ENCODE peak calls at places on chromosomes 2 and 18, in five cellular contexts. Q is HepG2, J is left ventricle myocardium inferior, W is right atrium auricular region, N is neural progenitor cell. L is an unnamed sample.
A peak's percentile ranks its signal among the peaks of the same experiment; 100 is the strongest.

GRCh38 chr2:16713011-16713423 is 47.4 kb upstream of the CYRIA start:
- DNase-seq in W (no peak), J (no peak), Q (no peak), N (no peak), L (no peak)

GRCh38 chr2:20604401-20604911 is 46.4 kb downstream of the HS1BP3 start:
- DNase-seq in W (no peak), N (no peak), J (no peak), Q (no peak), L (no peak)

GRCh38 chr2:162747974-162748373 is 90.6 kb downstream of the KCNH7 start:
- DNase-seq in N (no peak), J (no peak), W (no peak), Q (no peak), L (no peak)

GRCh38 chr2:143482761-143483160 is 353.5 kb downstream of the ARHGAP15 start:
- DNase-seq in W (no peak), J (no peak), N (no peak), Q (no peak), L (no peak)

GRCh38 chr2:209960676-209961630 is 41.5 kb upstream of the RPE start:
- DNase-seq in N (peak; percentile 86), J (peak; percentile 18), Q (peak; percentile 67), W (no peak), L (peak; percentile 68)

GRCh38 chr2:156935611-156936010 is 321.9 kb upstream of the GALNT5 start:
- DNase-seq in Q (no peak), W (no peak), J (no peak), N (peak; percentile 11), L (no peak)

GRCh38 chr2:23916727-23917458 is 10.0 kb downstream of the ATAD2B start:
- DNase-seq in W (no peak), J (no peak), N (no peak), Q (peak; percentile 73), L (no peak)

GRCh38 chr2:12302140-12302539 is 414.6 kb upstream of the TRIB2 start:
- DNase-seq in N (no peak), Q (no peak), J (no peak), W (no peak), L (no peak)

GRCh38 chr2:165746501-165746900 is 47.5 kb downstream of the GALNT3 start:
- DNase-seq in W (no peak), Q (no peak), N (no peak), J (no peak), L (no peak)

GRCh38 chr2:138175066-138175465 is 210.8 kb downstream of the HNMT start:
- DNase-seq in N (no peak), J (no peak), W (no peak), Q (no peak), L (no peak)

GRCh38 chr2:166384774-166385173 is 9.0 kb upstream of the SCN9A start:
- DNase-seq in J (no peak), W (no peak), Q (peak; percentile 27), N (peak; percentile 13), L (no peak)

GRCh38 chr2:62178741-62179271 is 17.1 kb upstream of the B3GNT2 start:
- DNase-seq in J (no peak), W (no peak), N (no peak), Q (no peak), L (no peak)

GRCh38 chr2:185802926-185803325 is 64.3 kb downstream of the FSIP2 start:
- DNase-seq in W (no peak), J (no peak), Q (no peak), N (no peak), L (no peak)

GRCh38 chr2:161988589-161988988 is 85.4 kb downstream of the DPP4 start:
- DNase-seq in J (no peak), N (peak; percentile 29), Q (no peak), W (no peak), L (no peak)

GRCh38 chr2:96642564-96643350 is at the start of gene FER1L5:
- DNase-seq in J (no peak), Q (no peak), N (peak; percentile 88), W (no peak), L (no peak)

GRCh38 chr2:105455488-105455991 is 56.7 kb upstream of the FHL2 start:
- DNase-seq in Q (peak; percentile 70), J (no peak), W (no peak), N (no peak), L (no peak)

GRCh38 chr2:15201009-15201408 is 360.1 kb downstream of the NBAS start:
- DNase-seq in J (no peak), Q (no peak), N (no peak), W (no peak), L (no peak)

GRCh38 chr2:96831679-96832078 is 12.1 kb downstream of the ANKRD23 start:
- DNase-seq in Q (no peak), W (no peak), N (peak; percentile 35), J (no peak), L (no peak)

GRCh38 chr2:96091711-96092579 is 24.4 kb downstream of the ADRA2B start:
- DNase-seq in N (no peak), W (peak; percentile 51), Q (no peak), J (peak; percentile 14), L (peak; percentile 46)

GRCh38 chr18:73597832-73598615 is 549.6 kb downstream of the FBXO15 start:
- DNase-seq in J (no peak), Q (no peak), N (no peak), W (no peak), L (no peak)

GRCh38 chr18:27862056-27862682 is 314.8 kb downstream of the CDH2 start:
- DNase-seq in Q (no peak), W (no peak), J (no peak), N (no peak), L (no peak)

GRCh38 chr2:199690225-199690624 is 160.8 kb downstream of the FTCDNL1 start:
- DNase-seq in J (no peak), W (no peak), Q (no peak), N (peak; percentile 23), L (no peak)

GRCh38 chr2:186641807-186642321 is 52.0 kb upstream of the FAM171B start:
- DNase-seq in N (peak; percentile 69), Q (peak; percentile 75), J (no peak), W (no peak), L (no peak)

GRCh38 chr2:238864207-238865014 is 16.5 kb downstream of the TWIST2 start:
- DNase-seq in W (peak; percentile 96), J (peak; percentile 76), N (peak; percentile 80), Q (peak; percentile 98), L (peak; percentile 86)

GRCh38 chr18:44826418-44827259 is 146.0 kb downstream of the SETBP1 start:
- DNase-seq in N (peak; percentile 77), W (peak; percentile 85), Q (no peak), J (peak; percentile 42), L (no peak)

GRCh38 chr18:43248610-43249249 is 28.6 kb downstream of the SYT4 start:
- DNase-seq in N (no peak), W (no peak), J (no peak), Q (no peak), L (no peak)

GRCh38 chr2:136191041-136191440 is 73.1 kb upstream of the CXCR4 start:
- DNase-seq in N (no peak), Q (no peak), W (no peak), J (no peak), L (no peak)

GRCh38 chr2:105385703-105386540 is 12.9 kb downstream of the FHL2 start:
- DNase-seq in Q (peak; percentile 79), J (no peak), N (no peak), W (no peak), L (peak; percentile 72)

GRCh38 chr2:99336780-99337163 is 417 bp upstream of the EIF5B start:
- DNase-seq in W (no peak), N (no peak), Q (no peak), J (no peak), L (no peak)

GRCh38 chr2:231557571-231558217 is 27.4 kb upstream of the NMUR1 start:
- DNase-seq in J (peak; percentile 76), W (peak; percentile 84), Q (peak; percentile 58), N (peak; percentile 82), L (peak; percentile 49)

GRCh38 chr2:5449867-5450266 is 242.3 kb upstream of the SOX11 start:
- DNase-seq in W (no peak), Q (no peak), J (no peak), N (no peak), L (no peak)

GRCh38 chr2:84919885-84920580 is 14.6 kb downstream of the TMSB10 start:
- DNase-seq in J (no peak), W (peak; percentile 83), Q (peak; percentile 95), N (no peak), L (no peak)

GRCh38 chr2:23375448-23375847 is 9.5 kb upstream of the KLHL29 start:
- DNase-seq in Q (no peak), J (no peak), N (peak; percentile 34), W (no peak), L (no peak)

GRCh38 chr2:172324198-172324597 is 103.2 kb upstream of the ITGA6 start:
- DNase-seq in W (peak; percentile 40), J (no peak), N (no peak), Q (no peak), L (no peak)

GRCh38 chr2:214649440-214650205 is 159.9 kb downstream of the BARD1 start:
- DNase-seq in Q (no peak), N (no peak), J (no peak), W (no peak), L (no peak)

GRCh38 chr18:75129717-75130477 is 79.0 kb downstream of the PTGR3 start:
- DNase-seq in N (no peak), J (no peak), W (peak; percentile 30), Q (no peak), L (no peak)

GRCh38 chr2:130375291-130376266 is 19.7 kb downstream of the PTPN18 start:
- DNase-seq in N (no peak), Q (no peak), J (no peak), W (no peak), L (no peak)
- H3K4me1 ChIP-seq in N (peaks cover 4% of the 10 kb centered on the region), Q (no peaks in the 10 kb centered on the region), J (peaks cover 44% of the 10 kb centered on the region), W (no peaks in the 10 kb centered on the region), L (no peaks in the 10 kb centered on the region)

DNA sequence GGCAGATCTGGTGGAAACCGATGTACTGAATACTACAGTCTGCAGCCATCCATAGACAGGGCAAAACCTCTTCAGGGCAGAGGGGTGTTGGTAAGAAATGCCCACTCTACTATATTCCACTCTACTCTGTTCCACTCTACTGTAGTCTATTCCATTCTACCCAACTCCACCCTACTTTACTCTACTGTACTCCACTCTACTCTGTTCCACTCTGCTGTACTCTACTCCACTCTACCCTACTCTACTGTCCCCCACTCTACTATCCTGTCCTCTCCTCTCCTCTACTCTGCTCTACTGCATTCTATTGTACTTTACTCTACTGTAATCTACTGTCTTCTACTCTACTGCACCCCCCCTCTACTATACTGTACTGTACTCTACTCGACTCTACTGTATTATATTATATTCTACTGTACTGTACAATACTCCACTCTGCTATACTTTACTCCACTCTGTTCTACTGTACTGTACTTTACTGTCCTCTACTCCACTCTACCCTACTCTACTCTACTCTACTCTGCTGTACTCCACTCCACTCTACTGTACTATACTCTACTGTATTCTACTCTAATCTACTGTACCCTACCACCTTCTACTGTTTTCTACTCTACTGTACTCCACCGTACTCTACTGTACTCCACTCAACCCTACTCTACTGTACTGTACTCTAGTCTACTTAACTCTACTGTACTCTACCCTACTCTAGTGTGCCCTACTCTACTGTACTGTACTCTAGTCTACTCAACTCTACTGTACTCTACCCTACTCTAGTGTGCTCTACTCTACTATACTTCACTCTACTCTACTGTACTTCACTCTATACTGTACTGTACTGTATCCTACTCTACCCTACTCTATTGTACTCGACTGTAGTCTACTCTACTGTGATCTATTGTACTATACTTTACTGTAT is 17.0 kb upstream of the FOXI3 start:
- DNase-seq in Q (no peak), J (no peak), W (no peak), N (no peak), L (no peak)
- H3K4me1 ChIP-seq in Q (no peaks in the 10 kb centered on the region), J (no peaks in the 10 kb centered on the region), W (no peaks in the 10 kb centered on the region), N (peaks cover 9% of the 10 kb centered on the region), L (no peaks in the 10 kb centered on the region)

GRCh38 chr2:48528431-48528830 is 1.5 kb upstream of the STON1 start:
- DNase-seq in J (no peak), N (no peak), W (no peak), Q (no peak), L (no peak)
- H3K4me1 ChIP-seq in J (peaks cover 77% of the 10 kb centered on the region), N (peaks cover 36% of the 10 kb centered on the region), W (no peaks in the 10 kb centered on the region), Q (peaks cover 10% of the 10 kb centered on the region), L (peaks cover 7% of the 10 kb centered on the region)

GRCh38 chr2:29579495-29580178 is 341.7 kb downstream of the ALK start:
- DNase-seq in Q (no peak), J (no peak), N (no peak), W (no peak), L (no peak)
- H3K4me1 ChIP-seq in Q (no peaks in the 10 kb centered on the region), J (peaks cover 3% of the 10 kb centered on the region), N (no peaks in the 10 kb centered on the region), W (no peaks in the 10 kb centered on the region), L (no peaks in the 10 kb centered on the region)

L was measured in mucosa of descending colon.